ENCODE peak calls at places on chromosome X, in seven cellular contexts. One of them, this sample, is unnamed.
A peak's percentile ranks its signal among the peaks of the same experiment; 100 is the strongest.

GRCh38 chrX:20061869-20062254 is 54.8 kb downstream of the MAP7D2 start:
- DNase-seq in mammary epithelial cell: peak; percentile 30
- DNase-seq in tibial artery: no peak
- DNase-seq in endodermal cell: no peak
- DNase-seq in left ventricle myocardium inferior: no peak
- DNase-seq in neuronal stem cell: no peak
- DNase-seq in fibroblast of lung: peak; percentile 82
- DNase-seq in this sample: no peak

GRCh38 chrX:143429021-143429570 is 88.2 kb downstream of the SPANXN3 start:
- DNase-seq in mammary epithelial cell: no peak
- DNase-seq in tibial artery: no peak
- DNase-seq in endodermal cell: no peak
- DNase-seq in left ventricle myocardium inferior: no peak
- DNase-seq in neuronal stem cell: no peak
- DNase-seq in fibroblast of lung: peak; percentile 0
- DNase-seq in this sample: no peak

GRCh38 chrX:555589-556220 is 74.9 kb upstream of the SHOX start:
- DNase-seq in mammary epithelial cell: no peak
- DNase-seq in tibial artery: no peak
- DNase-seq in endodermal cell: no peak
- DNase-seq in left ventricle myocardium inferior: no peak
- DNase-seq in neuronal stem cell: no peak
- DNase-seq in fibroblast of lung: no peak
- DNase-seq in this sample: no peak

GRCh38 chrX:2500681-2501151 is at the start of the genes DHRSX and ZBED1:
- DNase-seq in mammary epithelial cell: no peak
- DNase-seq in tibial artery: no peak
- DNase-seq in endodermal cell: peak; percentile 81
- DNase-seq in left ventricle myocardium inferior: peak; percentile 54
- DNase-seq in neuronal stem cell: peak; percentile 56
- DNase-seq in fibroblast of lung: peak; percentile 26
- DNase-seq in this sample: peak; percentile 66

GRCh38 chrX:79477691-79478090 is 110.6 kb upstream of the ITM2A start:
- DNase-seq in mammary epithelial cell: peak; percentile 0
- DNase-seq in tibial artery: no peak
- DNase-seq in endodermal cell: no peak
- DNase-seq in left ventricle myocardium inferior: no peak
- DNase-seq in neuronal stem cell: no peak
- DNase-seq in fibroblast of lung: no peak
- DNase-seq in this sample: no peak

GRCh38 chrX:31318866-31319265 is 247.0 kb upstream of the FTHL17 start:
- DNase-seq in mammary epithelial cell: no peak
- DNase-seq in tibial artery: no peak
- DNase-seq in endodermal cell: no peak
- DNase-seq in left ventricle myocardium inferior: no peak
- DNase-seq in neuronal stem cell: no peak
- DNase-seq in fibroblast of lung: no peak
- DNase-seq in this sample: no peak

GRCh38 chrX:69362889-69363288 is 141.2 kb upstream of the NALF2 start:
- DNase-seq in mammary epithelial cell: no peak
- DNase-seq in tibial artery: peak; percentile 31
- DNase-seq in endodermal cell: no peak
- DNase-seq in left ventricle myocardium inferior: peak; percentile 16
- DNase-seq in neuronal stem cell: no peak
- DNase-seq in fibroblast of lung: peak; percentile 4
- DNase-seq in this sample: no peak

GRCh38 chrX:40299028-40299479 is 201.3 kb upstream of the BCOR start:
- DNase-seq in mammary epithelial cell: no peak
- DNase-seq in tibial artery: no peak
- DNase-seq in endodermal cell: peak; percentile 76
- DNase-seq in left ventricle myocardium inferior: no peak
- DNase-seq in neuronal stem cell: no peak
- DNase-seq in fibroblast of lung: no peak
- DNase-seq in this sample: no peak

GRCh38 chrX:23782863-23783568 is at the start of gene SAT1:
- DNase-seq in mammary epithelial cell: peak; percentile 92
- DNase-seq in tibial artery: peak; percentile 94
- DNase-seq in endodermal cell: peak; percentile 100
- DNase-seq in left ventricle myocardium inferior: peak; percentile 95
- DNase-seq in neuronal stem cell: peak; percentile 88
- DNase-seq in fibroblast of lung: peak; percentile 90
- DNase-seq in this sample: peak; percentile 94

GRCh38 chrX:23786268-23786815 is 3.4 kb downstream of the SAT1 start:
- DNase-seq in mammary epithelial cell: no peak
- DNase-seq in tibial artery: no peak
- DNase-seq in endodermal cell: no peak
- DNase-seq in left ventricle myocardium inferior: no peak
- DNase-seq in neuronal stem cell: no peak
- DNase-seq in fibroblast of lung: no peak
- DNase-seq in this sample: no peak

GRCh38 chrX:23783569-23784486 is 855 bp downstream of the SAT1 start:
- DNase-seq in mammary epithelial cell: no peak
- DNase-seq in tibial artery: no peak
- DNase-seq in endodermal cell: peak; percentile 54
- DNase-seq in left ventricle myocardium inferior: no peak
- DNase-seq in neuronal stem cell: no peak
- DNase-seq in fibroblast of lung: peak; percentile 13
- DNase-seq in this sample: no peak

GRCh38 chrX:23785564-23785963 is 2.6 kb downstream of the SAT1 start:
- DNase-seq in mammary epithelial cell: no peak
- DNase-seq in tibial artery: no peak
- DNase-seq in endodermal cell: no peak
- DNase-seq in left ventricle myocardium inferior: no peak
- DNase-seq in neuronal stem cell: no peak
- DNase-seq in fibroblast of lung: no peak
- DNase-seq in this sample: no peak

DNA sequence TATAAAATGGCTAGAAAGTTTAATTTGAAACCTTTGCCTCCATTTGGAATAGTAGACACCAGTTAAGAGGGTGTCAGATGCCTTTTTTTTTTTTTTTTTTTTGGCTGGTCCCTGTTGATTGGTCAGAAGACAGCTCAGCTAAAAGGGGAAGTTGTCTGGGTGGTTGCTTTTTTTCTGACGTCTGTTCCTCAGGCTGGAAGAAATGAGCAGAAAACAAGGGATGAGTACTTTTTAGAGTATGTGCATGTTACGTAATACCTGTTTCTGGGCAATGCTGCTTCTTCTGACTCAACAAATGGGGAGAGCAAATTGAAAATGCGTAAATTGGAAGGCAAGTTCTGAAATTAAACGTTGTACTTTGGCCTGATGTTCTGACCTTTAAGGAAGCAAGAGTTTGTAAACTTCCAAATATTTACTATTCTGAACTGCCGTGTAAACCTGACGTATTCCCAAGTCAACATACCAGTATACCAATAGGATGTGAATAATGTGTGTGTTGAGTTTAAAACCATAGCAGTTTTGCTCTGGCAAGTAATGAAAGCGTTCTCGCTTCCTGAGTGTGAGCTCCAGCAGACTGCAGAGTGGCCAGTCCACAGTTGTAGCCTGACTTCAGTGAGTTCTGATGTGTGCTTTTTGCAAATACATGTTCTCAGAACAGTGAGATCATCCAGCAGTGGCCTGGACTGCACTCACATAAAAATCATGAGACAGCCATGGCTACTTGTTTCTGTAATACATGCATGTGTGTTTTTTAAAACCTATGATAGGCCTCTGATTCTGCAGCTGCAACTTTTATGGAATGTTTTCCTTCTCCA is 1.7 kb downstream of the SAT1 start:
- DNase-seq in mammary epithelial cell: peak; percentile 81
- DNase-seq in tibial artery: no peak
- DNase-seq in endodermal cell: no peak
- DNase-seq in left ventricle myocardium inferior: no peak
- DNase-seq in neuronal stem cell: no peak
- DNase-seq in fibroblast of lung: peak; percentile 83
- DNase-seq in this sample: no peak
- H3K27ac ChIP-seq in mammary epithelial cell: peak overlapping the region; percentile 92
- H3K27ac ChIP-seq in tibial artery: peak overlapping the region; percentile 94
- H3K27ac ChIP-seq in endodermal cell: no peak overlapping the region
- H3K27ac ChIP-seq in left ventricle myocardium inferior: peak overlapping the region; percentile 95
- H3K27ac ChIP-seq in neuronal stem cell: no peak overlapping the region
- H3K27ac ChIP-seq in fibroblast of lung: peak overlapping the region; percentile 92
- H3K27ac ChIP-seq in this sample: peak overlapping the region; percentile 88

DNA sequence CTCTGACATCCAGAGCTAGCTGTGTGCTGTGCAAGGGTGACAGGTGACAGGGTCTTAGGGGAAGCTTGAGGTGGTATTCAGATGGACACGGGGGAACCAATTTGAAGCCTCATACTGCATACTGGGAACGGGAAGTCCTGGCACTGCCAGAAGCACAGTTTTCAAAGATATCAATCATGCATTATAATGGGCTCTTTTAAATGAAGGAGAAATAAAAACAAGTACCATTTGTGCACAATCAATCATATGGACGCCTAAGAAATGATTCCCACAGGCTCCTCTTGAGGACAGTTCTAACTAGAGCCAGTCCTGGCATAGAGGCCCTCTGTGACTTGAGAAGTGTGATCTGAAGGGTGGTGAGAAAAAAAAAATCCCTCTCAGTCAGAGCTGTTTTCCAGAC is 50.9 kb downstream of the TSC22D3 start:
- DNase-seq in mammary epithelial cell: no peak
- DNase-seq in tibial artery: no peak
- DNase-seq in endodermal cell: no peak
- DNase-seq in left ventricle myocardium inferior: no peak
- DNase-seq in neuronal stem cell: no peak
- DNase-seq in fibroblast of lung: no peak
- DNase-seq in this sample: no peak
- H3K4me1 ChIP-seq in mammary epithelial cell: peaks cover 13% of the 10 kb centered on the region
- H3K4me1 ChIP-seq in tibial artery: peaks cover 51% of the 10 kb centered on the region
- H3K4me1 ChIP-seq in endodermal cell: no peaks in the 10 kb centered on the region
- H3K4me1 ChIP-seq in left ventricle myocardium inferior: peaks cover 61% of the 10 kb centered on the region
- H3K4me1 ChIP-seq in neuronal stem cell: no peaks in the 10 kb centered on the region
- H3K4me1 ChIP-seq in fibroblast of lung: no peaks in the 10 kb centered on the region
- H3K4me1 ChIP-seq in this sample: peaks cover 55% of the 10 kb centered on the region

GRCh38 chrX:154019633-154020499 is at the start of gene IRAK1:
- DNase-seq in mammary epithelial cell: peak; percentile 45
- DNase-seq in tibial artery: peak; percentile 48
- DNase-seq in endodermal cell: peak; percentile 70
- DNase-seq in left ventricle myocardium inferior: peak; percentile 52
- DNase-seq in neuronal stem cell: peak; percentile 27
- DNase-seq in fibroblast of lung: peak; percentile 57
- DNase-seq in this sample: peak; percentile 81
- H3K4me3 ChIP-seq in mammary epithelial cell: peak within 1 kb of the TSS; percentile 73
- H3K4me3 ChIP-seq in tibial artery: peak within 1 kb of the TSS; percentile 57
- H3K4me3 ChIP-seq in endodermal cell: no peak within 1 kb of the TSS
- H3K4me3 ChIP-seq in left ventricle myocardium inferior: peak within 1 kb of the TSS; percentile 72
- H3K4me3 ChIP-seq in neuronal stem cell: peak within 1 kb of the TSS; percentile 59
- H3K4me3 ChIP-seq in fibroblast of lung: peak within 1 kb of the TSS; percentile 58
- H3K4me3 ChIP-seq in this sample: peak within 1 kb of the TSS; percentile 74

DNA sequence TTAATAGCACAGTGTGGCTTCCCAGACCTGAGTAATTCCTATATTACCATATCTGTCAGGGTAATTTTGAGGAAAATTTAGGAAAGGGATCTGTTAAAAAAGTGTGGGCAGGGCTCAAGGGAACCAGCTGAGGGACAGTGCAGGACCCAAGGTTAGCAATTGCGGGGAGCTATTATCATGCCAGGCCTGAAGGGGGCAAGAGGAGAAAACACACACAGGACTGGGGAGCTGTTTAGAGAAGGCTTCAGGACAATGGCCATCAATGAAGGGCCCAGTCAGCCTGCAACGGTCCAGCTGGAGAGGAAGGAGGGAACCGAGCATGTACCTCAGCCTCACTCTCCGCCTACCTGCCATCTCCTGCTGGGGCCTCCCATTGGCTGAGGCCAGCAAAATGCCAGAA is 19.0 kb upstream of the NHS start:
- DNase-seq in mammary epithelial cell: no peak
- DNase-seq in tibial artery: no peak
- DNase-seq in endodermal cell: no peak
- DNase-seq in left ventricle myocardium inferior: no peak
- DNase-seq in neuronal stem cell: no peak
- DNase-seq in fibroblast of lung: no peak
- DNase-seq in this sample: no peak
- H3K27ac ChIP-seq in mammary epithelial cell: no peak overlapping the region
- H3K27ac ChIP-seq in tibial artery: no peak overlapping the region
- H3K27ac ChIP-seq in endodermal cell: no peak overlapping the region
- H3K27ac ChIP-seq in left ventricle myocardium inferior: no peak overlapping the region
- H3K27ac ChIP-seq in neuronal stem cell: no peak overlapping the region
- H3K27ac ChIP-seq in fibroblast of lung: no peak overlapping the region
- H3K27ac ChIP-seq in this sample: no peak overlapping the region

DNA sequence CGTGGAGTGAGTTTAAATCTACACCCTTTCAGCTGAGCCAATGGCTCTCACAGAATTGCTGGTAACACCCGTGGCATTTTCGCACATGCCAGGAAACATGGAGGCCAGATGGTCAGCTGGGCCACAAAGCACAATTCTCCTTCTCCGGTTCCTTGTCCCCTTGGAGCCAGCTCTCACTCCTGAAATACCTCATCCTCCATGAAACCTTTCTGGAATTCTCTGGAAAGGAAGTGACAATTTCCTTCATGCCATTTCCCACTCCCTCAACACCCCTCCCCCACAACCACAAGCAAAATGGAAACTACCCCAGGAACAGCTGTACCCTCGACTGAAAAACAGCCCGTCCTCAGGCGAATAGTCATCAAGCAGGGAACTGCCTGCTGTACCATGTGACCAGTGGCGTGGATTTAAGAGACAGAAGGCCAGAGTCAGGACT is 24.7 kb downstream of the ELF4 start:
- DNase-seq in mammary epithelial cell: no peak
- DNase-seq in tibial artery: no peak
- DNase-seq in endodermal cell: no peak
- DNase-seq in left ventricle myocardium inferior: no peak
- DNase-seq in neuronal stem cell: no peak
- DNase-seq in fibroblast of lung: peak; percentile 21
- DNase-seq in this sample: no peak
- H3K4me1 ChIP-seq in mammary epithelial cell: no peaks in the 10 kb centered on the region
- H3K4me1 ChIP-seq in tibial artery: peaks cover 5% of the 10 kb centered on the region
- H3K4me1 ChIP-seq in endodermal cell: no peaks in the 10 kb centered on the region
- H3K4me1 ChIP-seq in left ventricle myocardium inferior: peaks cover 40% of the 10 kb centered on the region
- H3K4me1 ChIP-seq in neuronal stem cell: no peaks in the 10 kb centered on the region
- H3K4me1 ChIP-seq in fibroblast of lung: peaks cover 7% of the 10 kb centered on the region
- H3K4me1 ChIP-seq in this sample: no peaks in the 10 kb centered on the region

GRCh38 chrX:54639018-54639345 is 109.0 kb downstream of the GNL3L start:
- DNase-seq in mammary epithelial cell: no peak
- DNase-seq in tibial artery: no peak
- DNase-seq in endodermal cell: no peak
- DNase-seq in left ventricle myocardium inferior: no peak
- DNase-seq in neuronal stem cell: no peak
- DNase-seq in fibroblast of lung: no peak
- DNase-seq in this sample: no peak
- H3K4me3 ChIP-seq in mammary epithelial cell: peak overlapping the region; percentile 25
- H3K4me3 ChIP-seq in tibial artery: peak overlapping the region; percentile 49
- H3K4me3 ChIP-seq in endodermal cell: peak overlapping the region; percentile 82
- H3K4me3 ChIP-seq in left ventricle myocardium inferior: peak overlapping the region; percentile 64
- H3K4me3 ChIP-seq in neuronal stem cell: peak overlapping the region; percentile 65
- H3K4me3 ChIP-seq in fibroblast of lung: peak overlapping the region; percentile 61
- H3K4me3 ChIP-seq in this sample: peak overlapping the region; percentile 66

GRCh38 chrX:151725338-151725614 is 9.3 kb upstream of the CNGA2 start:
- DNase-seq in mammary epithelial cell: no peak
- DNase-seq in tibial artery: no peak
- DNase-seq in endodermal cell: no peak
- DNase-seq in left ventricle myocardium inferior: no peak
- DNase-seq in neuronal stem cell: no peak
- DNase-seq in fibroblast of lung: no peak
- DNase-seq in this sample: no peak
- H3K27ac ChIP-seq in mammary epithelial cell: no peak overlapping the region
- H3K27ac ChIP-seq in tibial artery: no peak overlapping the region
- H3K27ac ChIP-seq in endodermal cell: no peak overlapping the region
- H3K27ac ChIP-seq in left ventricle myocardium inferior: peak overlapping the region; percentile 54
- H3K27ac ChIP-seq in neuronal stem cell: no peak overlapping the region
- H3K27ac ChIP-seq in fibroblast of lung: no peak overlapping the region
- H3K27ac ChIP-seq in this sample: no peak overlapping the region

This sample was measured in psoas muscle.